ENCODE peak calls at places on chromosomes 16 and 17, in six cellular contexts. One of them, this sample, is unnamed.
A peak's percentile ranks its signal among the peaks of the same experiment; 100 is the strongest.

GRCh38 chr17:40419559-40420331 is 2.0 kb upstream of the TOP2A start:
- DNase-seq in endodermal cell: peak; percentile 61
- DNase-seq in H7: no peak
- DNase-seq in choroid plexus epithelial cell: no peak
- DNase-seq in transverse colon: no peak
- DNase-seq in activated CD4-positive, CD25-positive, alpha-beta regulatory T cell: no peak
- DNase-seq in this sample: no peak

GRCh38 chr17:44279586-44280344 is 11.8 kb upstream of the SLC4A1 start:
- DNase-seq in endodermal cell: peak; percentile 94
- DNase-seq in H7: peak; percentile 84
- DNase-seq in choroid plexus epithelial cell: peak; percentile 95
- DNase-seq in transverse colon: peak; percentile 80
- DNase-seq in activated CD4-positive, CD25-positive, alpha-beta regulatory T cell: no peak
- DNase-seq in this sample: no peak

GRCh38 chr17:3772764-3773163 is 28.2 kb downstream of the ITGAE start:
- DNase-seq in endodermal cell: peak; percentile 87
- DNase-seq in H7: peak; percentile 80
- DNase-seq in choroid plexus epithelial cell: no peak
- DNase-seq in transverse colon: no peak
- DNase-seq in activated CD4-positive, CD25-positive, alpha-beta regulatory T cell: no peak
- DNase-seq in this sample: no peak

GRCh38 chr16:51355871-51356270 is 204.8 kb upstream of the SALL1 start:
- DNase-seq in endodermal cell: no peak
- DNase-seq in H7: no peak
- DNase-seq in choroid plexus epithelial cell: no peak
- DNase-seq in transverse colon: no peak
- DNase-seq in activated CD4-positive, CD25-positive, alpha-beta regulatory T cell: no peak
- DNase-seq in this sample: no peak

GRCh38 chr17:59756236-59756818 is 48.9 kb downstream of the VMP1 start:
- DNase-seq in endodermal cell: no peak
- DNase-seq in H7: no peak
- DNase-seq in choroid plexus epithelial cell: peak; percentile 76
- DNase-seq in transverse colon: no peak
- DNase-seq in activated CD4-positive, CD25-positive, alpha-beta regulatory T cell: no peak
- DNase-seq in this sample: no peak

GRCh38 chr16:75702247-75702646 is 986 bp upstream of the DUXB start:
- DNase-seq in endodermal cell: no peak
- DNase-seq in H7: no peak
- DNase-seq in choroid plexus epithelial cell: no peak
- DNase-seq in transverse colon: no peak
- DNase-seq in activated CD4-positive, CD25-positive, alpha-beta regulatory T cell: no peak
- DNase-seq in this sample: no peak

GRCh38 chr16:11514283-11514682 is 72.4 kb downstream of the LITAF start:
- DNase-seq in endodermal cell: no peak
- DNase-seq in H7: peak; percentile 50
- DNase-seq in choroid plexus epithelial cell: no peak
- DNase-seq in transverse colon: no peak
- DNase-seq in activated CD4-positive, CD25-positive, alpha-beta regulatory T cell: no peak
- DNase-seq in this sample: no peak

GRCh38 chr16:56356276-56357241 is 68.8 kb downstream of the AMFR start:
- DNase-seq in endodermal cell: peak; percentile 96
- DNase-seq in H7: peak; percentile 97
- DNase-seq in choroid plexus epithelial cell: peak; percentile 92
- DNase-seq in transverse colon: peak; percentile 81
- DNase-seq in activated CD4-positive, CD25-positive, alpha-beta regulatory T cell: peak; percentile 19
- DNase-seq in this sample: no peak

GRCh38 chr17:51298508-51299371 is 38.4 kb downstream of the UTP18 start:
- DNase-seq in endodermal cell: peak; percentile 66
- DNase-seq in H7: peak; percentile 52
- DNase-seq in choroid plexus epithelial cell: peak; percentile 75
- DNase-seq in transverse colon: no peak
- DNase-seq in activated CD4-positive, CD25-positive, alpha-beta regulatory T cell: no peak
- DNase-seq in this sample: peak; percentile 45

GRCh38 chr17:75776399-75777242 is 8.0 kb upstream of the UNK start:
- DNase-seq in endodermal cell: peak; percentile 61
- DNase-seq in H7: no peak
- DNase-seq in choroid plexus epithelial cell: peak; percentile 50
- DNase-seq in transverse colon: no peak
- DNase-seq in activated CD4-positive, CD25-positive, alpha-beta regulatory T cell: no peak
- DNase-seq in this sample: no peak

GRCh38 chr17:6551909-6552768 is 4.2 kb downstream of the PITPNM3 start:
- DNase-seq in endodermal cell: no peak
- DNase-seq in H7: peak; percentile 41
- DNase-seq in choroid plexus epithelial cell: no peak
- DNase-seq in transverse colon: peak; percentile 88
- DNase-seq in activated CD4-positive, CD25-positive, alpha-beta regulatory T cell: no peak
- DNase-seq in this sample: peak; percentile 45

GRCh38 chr16:28317040-28317880 is 24.9 kb downstream of the SBK1 start:
- DNase-seq in endodermal cell: peak; percentile 91
- DNase-seq in H7: peak; percentile 93
- DNase-seq in choroid plexus epithelial cell: peak; percentile 48
- DNase-seq in transverse colon: peak; percentile 56
- DNase-seq in activated CD4-positive, CD25-positive, alpha-beta regulatory T cell: peak; percentile 66
- DNase-seq in this sample: no peak

GRCh38 chr17:77374170-77374936 is 233.6 kb downstream of the SEC14L1 start:
- DNase-seq in endodermal cell: peak; percentile 98
- DNase-seq in H7: peak; percentile 99
- DNase-seq in choroid plexus epithelial cell: peak; percentile 91
- DNase-seq in transverse colon: peak; percentile 78
- DNase-seq in activated CD4-positive, CD25-positive, alpha-beta regulatory T cell: no peak
- DNase-seq in this sample: no peak

GRCh38 chr16:20933589-20933988 is 33.0 kb downstream of the LYRM1 start:
- DNase-seq in endodermal cell: no peak
- DNase-seq in H7: no peak
- DNase-seq in choroid plexus epithelial cell: no peak
- DNase-seq in transverse colon: no peak
- DNase-seq in activated CD4-positive, CD25-positive, alpha-beta regulatory T cell: no peak
- DNase-seq in this sample: no peak

GRCh38 chr17:42133461-42134041 is 10.9 kb downstream of the HSPB9 start:
- DNase-seq in endodermal cell: no peak
- DNase-seq in H7: no peak
- DNase-seq in choroid plexus epithelial cell: no peak
- DNase-seq in transverse colon: peak; percentile 64
- DNase-seq in activated CD4-positive, CD25-positive, alpha-beta regulatory T cell: no peak
- DNase-seq in this sample: no peak

GRCh38 chr16:1823821-1824220 is 2.8 kb downstream of the HAGH start:
- DNase-seq in endodermal cell: peak; percentile 84
- DNase-seq in H7: peak; percentile 88
- DNase-seq in choroid plexus epithelial cell: peak; percentile 61
- DNase-seq in transverse colon: no peak
- DNase-seq in activated CD4-positive, CD25-positive, alpha-beta regulatory T cell: no peak
- DNase-seq in this sample: no peak

GRCh38 chr16:12737563-12737962 is 66.1 kb downstream of the CPPED1 start:
- DNase-seq in endodermal cell: no peak
- DNase-seq in H7: no peak
- DNase-seq in choroid plexus epithelial cell: no peak
- DNase-seq in transverse colon: no peak
- DNase-seq in activated CD4-positive, CD25-positive, alpha-beta regulatory T cell: no peak
- DNase-seq in this sample: no peak

This sample was measured in NCI-H446.